ENCODE peak calls at places on chromosome 1, in ten cellular contexts. E is lower leg skin; M is AG04449; O is ovary; Z is cardiac muscle cell; I is kidney epithelial cell; Q is fibroblast of lung; D is CD8-positive, alpha-beta T cell; L is epithelial cell of esophagus; P is aorta. A is an unnamed sample.

GRCh38 chr1:186782791-186783190 is 46.0 kb upstream of the PLA2G4A start:
- DNase-seq in P (no peak), L (peak; percentile 22), M (no peak), D (no peak), Q (no peak), I (no peak), O (no peak), Z (peak; percentile 37), E (no peak), A (no peak)

GRCh38 chr1:17432412-17432811 is 7.1 kb downstream of the RCC2 start:
- DNase-seq in D (no peak), O (no peak), P (no peak), Z (no peak), M (no peak), E (no peak), Q (no peak), L (no peak), I (no peak), A (no peak)

GRCh38 chr1:178500936-178501554 is 4.3 kb upstream of the CLEC20A start:
- DNase-seq in E (no peak), L (no peak), D (no peak), P (no peak), Q (no peak), I (no peak), M (no peak), O (no peak), Z (no peak), A (no peak)

GRCh38 chr1:199857103-199857502 is 170.4 kb upstream of the NR5A2 start:
- DNase-seq in M (peak; percentile 5), D (no peak), I (no peak), E (no peak), P (no peak), Q (peak; percentile 39), L (peak; percentile 54), Z (peak; percentile 55), O (no peak), A (no peak)

GRCh38 chr1:192913683-192914082 is 104.8 kb downstream of the RGS2 start:
- DNase-seq in P (no peak), D (no peak), L (peak; percentile 88), Q (no peak), Z (no peak), E (no peak), O (peak; percentile 71), M (no peak), I (no peak), A (no peak)

GRCh38 chr1:113940365-113941244 is 11.5 kb downstream of the HIPK1 start:
- DNase-seq in O (no peak), I (no peak), L (no peak), Q (no peak), M (no peak), D (peak; percentile 10), P (no peak), E (no peak), Z (no peak), A (no peak)

GRCh38 chr1:46611691-46612221 is 4.9 kb downstream of the MOB3C start:
- DNase-seq in E (no peak), Q (no peak), P (no peak), I (peak; percentile 58), M (no peak), L (peak; percentile 100), D (no peak), O (no peak), Z (no peak), A (no peak)

GRCh38 chr1:156802421-156802820 is 14.2 kb downstream of the SH2D2A start:
- DNase-seq in Q (no peak), M (no peak), O (no peak), Z (no peak), I (no peak), D (no peak), L (no peak), P (no peak), E (no peak), A (no peak)

GRCh38 chr1:46284597-46285564 is 18.5 kb downstream of the LRRC41 start:
- DNase-seq in E (no peak), D (no peak), Q (peak; percentile 18), I (no peak), Z (no peak), P (no peak), M (peak; percentile 69), O (no peak), L (peak; percentile 31), A (no peak)

GRCh38 chr1:35539824-35540261 is 17.4 kb downstream of the KIAA0319L start:
- DNase-seq in Q (peak; percentile 66), D (no peak), Z (peak; percentile 44), L (no peak), M (no peak), E (no peak), P (no peak), O (no peak), I (no peak), A (no peak)

GRCh38 chr1:87202922-87203655 is 125.6 kb upstream of the LMO4 start:
- DNase-seq in Z (no peak), P (no peak), D (no peak), M (no peak), E (no peak), O (no peak), I (no peak), Q (no peak), L (no peak), A (no peak)

GRCh38 chr1:1237874-1238701 is 6.1 kb downstream of the B3GALT6 start:
- DNase-seq in Q (no peak), I (no peak), L (peak; percentile 37), D (no peak), Z (no peak), M (no peak), E (no peak), O (no peak), P (no peak), A (no peak)

DNA sequence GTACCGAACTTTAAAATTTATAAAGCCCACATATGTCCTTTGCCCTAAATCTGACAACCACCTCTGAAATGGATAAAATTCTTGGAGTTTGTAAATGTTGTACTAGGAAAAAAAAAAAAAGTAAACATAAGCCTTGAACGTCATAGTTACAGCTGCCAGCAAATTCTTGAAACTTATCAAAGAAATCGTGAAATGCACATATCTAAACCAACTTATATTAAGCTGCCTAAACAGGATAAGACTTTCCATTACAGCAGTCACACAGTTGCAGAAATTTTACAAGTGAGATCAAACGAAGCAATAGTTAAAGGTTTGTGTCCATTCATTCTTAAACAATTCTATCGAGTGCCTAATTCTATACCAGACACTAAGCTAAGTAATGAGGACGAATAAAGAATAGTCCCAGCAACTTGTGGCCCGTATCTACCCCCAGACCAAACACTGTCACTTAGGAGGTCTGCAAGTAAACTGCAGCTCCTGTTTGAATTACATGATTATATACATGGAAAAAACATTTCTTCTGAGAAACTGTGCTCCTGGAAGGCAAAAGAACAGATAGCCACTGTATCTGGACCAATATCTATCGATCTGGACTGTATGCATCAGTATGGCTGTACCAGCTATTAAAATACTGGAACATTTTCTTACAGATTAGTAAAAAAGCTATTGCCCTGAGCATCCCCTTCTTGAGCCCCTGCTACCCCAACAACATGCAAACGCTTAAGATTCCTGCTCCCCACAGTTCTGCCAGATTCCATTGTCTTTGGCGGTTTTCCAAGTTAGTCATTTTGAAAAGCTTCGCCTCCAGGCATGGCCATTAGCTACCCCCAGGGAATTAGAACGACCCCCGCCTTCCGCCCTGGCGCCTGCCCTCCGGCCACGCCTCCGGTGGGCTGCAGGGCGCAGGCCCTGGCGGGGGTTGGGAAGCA is 3.4 kb upstream of the SEC22B start:
- DNase-seq in E (no peak), I (no peak), M (peak; percentile 66), L (peak; percentile 29), O (peak; percentile 58), D (no peak), P (peak; percentile 74), Z (peak; percentile 89), Q (peak; percentile 93), A (peak; percentile 47)
- H3K4me3 ChIP-seq in E (no peak overlapping the region), I (no peak overlapping the region), M (peak overlapping the region; percentile 39), L (no peak overlapping the region), O (peak overlapping the region; percentile 21), D (no peak overlapping the region), P (no peak overlapping the region), Z (no peak overlapping the region), Q (peak overlapping the region; percentile 39), A (peak overlapping the region; percentile 21)

GRCh38 chr1:10675813-10676212 is 120.6 kb downstream of the CASZ1 start:
- DNase-seq in O (no peak), Q (no peak), D (no peak), Z (no peak), M (no peak), I (no peak), L (no peak), E (no peak), P (no peak), A (no peak)

GRCh38 chr1:10678395-10678794 is 118.1 kb downstream of the CASZ1 start:
- DNase-seq in M (no peak), O (no peak), P (no peak), Z (no peak), L (no peak), I (no peak), E (no peak), D (no peak), Q (no peak), A (no peak)

GRCh38 chr1:10676987-10677386 is 119.5 kb downstream of the CASZ1 start:
- DNase-seq in E (no peak), L (no peak), M (no peak), D (no peak), P (no peak), Q (no peak), Z (no peak), I (no peak), O (no peak), A (no peak)

GRCh38 chr1:10678852-10679251 is 117.6 kb downstream of the CASZ1 start:
- DNase-seq in D (no peak), P (no peak), O (no peak), L (no peak), Q (no peak), I (no peak), E (no peak), M (no peak), Z (no peak), A (no peak)

GRCh38 chr1:10677508-10678364 is 118.7 kb downstream of the CASZ1 start:
- DNase-seq in O (no peak), M (no peak), D (no peak), P (no peak), Z (no peak), L (no peak), E (no peak), I (no peak), Q (no peak), A (no peak)
- H3K4me3 ChIP-seq in O (no peak overlapping the region), M (no peak overlapping the region), D (no peak overlapping the region), P (no peak overlapping the region), Z (no peak overlapping the region), L (no peak overlapping the region), E (no peak overlapping the region), I (no peak overlapping the region), Q (no peak overlapping the region), A (no peak overlapping the region)

GRCh38 chr1:84574936-84575335 is 696 bp upstream of the CTBS start:
- DNase-seq in M (no peak), Z (no peak), I (no peak), E (no peak), Q (no peak), D (no peak), O (no peak), P (no peak), L (no peak), A (no peak)
- H3K4me3 ChIP-seq in M (no peak overlapping the region), Z (peak overlapping the region; percentile 42), I (peak overlapping the region; percentile 63), E (no peak overlapping the region), Q (peak overlapping the region; percentile 75), D (peak overlapping the region; percentile 42), O (peak overlapping the region; percentile 71), P (peak overlapping the region; percentile 36), L (peak overlapping the region; percentile 82), A (peak overlapping the region; percentile 54)

DNA sequence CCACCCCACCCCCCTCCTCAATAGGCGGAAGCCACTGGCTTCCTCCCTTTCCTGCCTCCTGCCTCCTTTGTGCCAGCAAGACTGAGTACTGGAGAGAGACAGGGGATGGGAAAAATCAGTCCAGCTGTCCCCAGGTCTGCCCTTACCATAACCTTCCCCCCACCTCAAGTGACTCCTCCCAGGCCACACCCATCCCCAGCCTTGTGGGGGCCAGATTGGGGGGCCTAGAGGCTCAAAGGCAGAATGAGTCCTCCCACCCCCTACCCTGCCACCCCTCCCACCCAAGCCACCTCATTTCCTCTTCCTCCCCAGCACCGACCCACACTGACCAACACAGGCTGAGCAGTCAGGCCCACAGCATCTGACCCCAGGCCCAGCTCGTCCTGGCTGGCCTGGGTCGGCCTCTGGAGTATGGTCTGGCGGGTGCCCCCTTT is at the start of gene TIE1:
- DNase-seq in Q (no peak), L (no peak), M (no peak), O (no peak), I (no peak), E (no peak), Z (peak; percentile 22), D (no peak), P (peak; percentile 67), A (no peak)
- H3K4me3 ChIP-seq in Q (no peak within 1 kb of the TSS), L (no peak within 1 kb of the TSS), M (no peak within 1 kb of the TSS), O (no peak within 1 kb of the TSS), I (no peak within 1 kb of the TSS), E (no peak within 1 kb of the TSS), Z (no peak within 1 kb of the TSS), D (no peak within 1 kb of the TSS), P (no peak within 1 kb of the TSS), A (no peak within 1 kb of the TSS)

A was measured in HFF-Myc.